ENCODE peak calls at places on chromosomes 12 and 14, in six cellular contexts. Z is brain microvascular endothelial cell; Q is gastrocnemius medialis; M is CD8-positive, alpha-beta memory T cell; S is IMR-90; V is thoracic aorta. W is an unnamed sample.

GRCh38 chr14:100417466-100417865 is 94.3 kb downstream of the SLC25A47 start:
- DNase-seq in Z (peak), Q (peak), M (no peak), S (peak), V (no peak), W (no peak)

GRCh38 chr12:32252199-32253073 is 145.8 kb downstream of the BICD1 start:
- DNase-seq in Z (no peak), Q (no peak), M (no peak), S (no peak), V (no peak), W (no peak)

GRCh38 chr12:52197371-52198231 is 5.8 kb upstream of the KRT80 start:
- DNase-seq in Z (no peak), Q (peak), M (no peak), S (no peak), V (no peak), W (no peak)

GRCh38 chr12:105812356-105812755 is 326.4 kb downstream of the NUAK1 start:
- DNase-seq in Z (no peak), Q (no peak), M (no peak), S (no peak), V (no peak), W (no peak)

GRCh38 chr14:48526307-48526706 is 850.9 kb upstream of the MDGA2 start:
- DNase-seq in Z (no peak), Q (no peak), M (no peak), S (no peak), V (no peak), W (no peak)

GRCh38 chr14:105473033-105473676 is 1.5 kb upstream of the CRIP2 start:
- DNase-seq in Z (no peak), Q (no peak), M (no peak), S (no peak), V (no peak), W (no peak)

GRCh38 chr12:65494537-65494936 is 216.1 kb downstream of the MSRB3 start:
- DNase-seq in Z (no peak), Q (no peak), M (no peak), S (no peak), V (no peak), W (no peak)

GRCh38 chr14:50624447-50624846 is 43.7 kb downstream of the SAV1 start:
- DNase-seq in Z (no peak), Q (no peak), M (no peak), S (no peak), V (no peak), W (no peak)

GRCh38 chr12:21265932-21266331 is 68.8 kb downstream of the SLCO1A2 start:
- DNase-seq in Z (no peak), Q (no peak), M (no peak), S (no peak), V (no peak), W (no peak)

GRCh38 chr14:87522575-87522974 is 470.4 kb downstream of the GALC start:
- DNase-seq in Z (no peak), Q (no peak), M (no peak), S (no peak), V (no peak), W (no peak)

GRCh38 chr12:56522486-56523193 is 1.0 kb downstream of the RBMS2 start:
- DNase-seq in Z (peak), Q (no peak), M (no peak), S (peak), V (no peak), W (no peak)

GRCh38 chr14:97780804-97781203 is 983.6 kb downstream of the VRK1 start:
- DNase-seq in Z (no peak), Q (no peak), M (no peak), S (no peak), V (no peak), W (no peak)

GRCh38 chr14:24690492-24690891 is 56.5 kb upstream of the GZMB start:
- DNase-seq in Z (no peak), Q (no peak), M (peak), S (no peak), V (no peak), W (no peak)

GRCh38 chr14:24693353-24693737 is 59.4 kb upstream of the GZMB start:
- DNase-seq in Z (no peak), Q (no peak), M (no peak), S (no peak), V (no peak), W (no peak)

GRCh38 chr14:24694680-24695079 is 60.7 kb upstream of the GZMB start:
- DNase-seq in Z (no peak), Q (no peak), M (peak), S (no peak), V (no peak), W (no peak)

GRCh38 chr14:24693941-24694507 is 60.0 kb upstream of the GZMB start:
- DNase-seq in Z (no peak), Q (no peak), M (no peak), S (no peak), V (no peak), W (no peak)

GRCh38 chr14:24692382-24693352 is 58.7 kb upstream of the GZMB start:
- DNase-seq in Z (no peak), Q (no peak), M (peak), S (no peak), V (no peak), W (no peak)
- H3K4me3 ChIP-seq in Z (no peak), Q (no peak), M (peak), S (no peak), V (no peak), W (no peak)

GRCh38 chr14:76329150-76329881 is 46.6 kb upstream of the ESRRB start:
- DNase-seq in Z (no peak), Q (no peak), M (no peak), S (no peak), V (no peak), W (no peak)

GRCh38 chr14:76330411-76331327 is 45.3 kb upstream of the ESRRB start:
- DNase-seq in Z (no peak), Q (no peak), M (no peak), S (no peak), V (no peak), W (no peak)

GRCh38 chr14:76331328-76332011 is 44.5 kb upstream of the ESRRB start:
- DNase-seq in Z (no peak), Q (no peak), M (no peak), S (no peak), V (no peak), W (no peak)

GRCh38 chr14:76328457-76329137 is 47.3 kb upstream of the ESRRB start:
- DNase-seq in Z (no peak), Q (no peak), M (no peak), S (no peak), V (no peak), W (no peak)

DNA sequence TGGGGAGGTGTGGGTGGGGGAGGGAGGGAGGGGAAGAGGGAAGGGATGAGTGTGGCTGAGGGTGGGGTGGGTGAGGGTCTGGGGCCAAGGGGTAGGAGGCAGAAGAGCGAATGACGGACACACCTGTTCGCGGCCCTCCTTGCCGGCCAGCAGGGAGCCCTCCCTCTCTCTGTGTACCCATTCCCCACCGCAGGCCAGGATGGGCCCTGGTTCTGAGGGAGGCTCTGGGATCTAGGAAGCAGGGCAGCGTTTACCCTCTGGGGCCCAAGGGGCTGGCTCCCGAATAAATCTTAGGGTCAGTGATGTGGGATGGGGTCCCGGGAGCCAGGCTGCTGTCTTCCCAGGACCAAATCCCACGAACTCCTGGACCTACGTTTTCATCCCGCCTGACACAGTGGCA is 46.0 kb upstream of the ESRRB start:
- DNase-seq in Z (no peak), Q (no peak), M (no peak), S (no peak), V (no peak), W (no peak)
- H3K4me3 ChIP-seq in Z (no peak), Q (no peak), M (no peak), S (no peak), V (no peak), W (no peak)

GRCh38 chr12:7059780-7060179 is 738 bp upstream of the C1S start:
- DNase-seq in Z (no peak), Q (no peak), M (no peak), S (no peak), V (no peak), W (no peak)

GRCh38 chr12:7058850-7059249 is 1.7 kb upstream of the C1S start:
- DNase-seq in Z (no peak), Q (no peak), M (no peak), S (no peak), V (no peak), W (no peak)

GRCh38 chr12:7061138-7061537 is 620 bp downstream of the C1S start:
- DNase-seq in Z (no peak), Q (no peak), M (no peak), S (no peak), V (no peak), W (no peak)

GRCh38 chr12:7060353-7060954 is at the start of gene C1S:
- DNase-seq in Z (peak), Q (peak), M (no peak), S (peak), V (peak), W (peak)

GRCh38 chr12:7061596-7061995 is 1.1 kb downstream of the C1S start:
- DNase-seq in Z (no peak), Q (no peak), M (no peak), S (no peak), V (no peak), W (no peak)
- H3K4me3 ChIP-seq in Z (no peak), Q (peak), M (no peak), S (no peak), V (peak), W (peak)

GRCh38 chr14:30560581-30560980 is 1.6 kb downstream of the G2E3 start:
- DNase-seq in Z (no peak), Q (no peak), M (no peak), S (no peak), V (no peak), W (no peak)
- H3K4me3 ChIP-seq in Z (peak), Q (peak), M (no peak), S (peak), V (peak), W (no peak)

GRCh38 chr12:6925239-6925542 is 2.6 kb upstream of the ATN1 start:
- DNase-seq in Z (no peak), Q (no peak), M (no peak), S (no peak), V (no peak), W (no peak)

GRCh38 chr12:6923851-6924250 is 3.9 kb upstream of the ATN1 start:
- DNase-seq in Z (no peak), Q (no peak), M (no peak), S (no peak), V (no peak), W (no peak)

GRCh38 chr12:6927999-6928702 is 392 bp downstream of the ATN1 start:
- DNase-seq in Z (no peak), Q (no peak), M (no peak), S (no peak), V (no peak), W (no peak)

GRCh38 chr12:6927379-6927991 is at the start of gene ATN1:
- DNase-seq in Z (peak), Q (peak), M (peak), S (peak), V (no peak), W (peak)

DNA sequence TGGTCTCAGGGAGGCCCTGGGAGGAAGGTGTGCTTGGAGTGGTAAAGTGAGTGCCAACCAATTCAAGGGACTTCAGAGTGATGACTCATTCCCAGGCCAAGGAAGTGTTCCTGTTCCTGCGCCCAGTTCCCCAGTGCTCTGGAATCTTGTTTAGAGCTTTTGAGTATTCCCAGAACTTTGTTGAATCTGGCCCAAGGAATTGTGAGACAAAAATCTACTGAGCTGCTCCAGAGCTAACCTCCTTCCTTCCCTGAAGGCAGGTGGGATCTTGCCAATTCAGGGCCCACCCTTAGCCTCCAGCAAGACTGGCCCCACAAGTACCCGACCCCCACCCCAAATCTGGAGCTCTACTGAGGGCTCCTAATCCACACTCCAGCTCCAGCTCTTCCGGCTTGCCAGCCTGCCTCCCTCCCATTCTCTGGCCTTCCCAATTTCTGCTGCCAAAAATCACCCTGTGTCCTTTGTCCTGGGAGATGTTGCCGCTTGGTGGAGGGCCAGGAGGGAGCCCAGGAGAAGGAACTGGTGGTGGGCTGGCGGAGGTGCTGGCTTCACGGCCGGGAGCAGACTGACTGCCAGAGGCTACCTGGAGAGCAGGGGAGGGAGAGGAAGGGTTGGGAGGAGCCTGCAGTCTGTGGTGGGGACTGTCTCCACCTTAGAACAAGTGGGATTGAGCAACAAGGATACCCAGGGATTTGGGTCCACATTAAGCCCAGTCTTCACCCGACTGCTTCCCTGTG is 2.0 kb upstream of the ATN1 start:
- DNase-seq in Z (no peak), Q (no peak), M (no peak), S (peak), V (no peak), W (peak)
- H3K4me3 ChIP-seq in Z (peak), Q (peak), M (no peak), S (peak), V (peak), W (peak)